ENCODE peak calls at places on chromosomes 16 and 17, in seven cellular contexts. Z, R, M, B, T, P and U are unnamed samples.

GRCh38 chr16:71358464-71359031 is at the start of gene CALB2:
- DNase-seq in Z (peak), R (peak), M (peak), B (peak), T (peak), P (no peak), U (peak)

GRCh38 chr16:50887500-50887899 is 145.6 kb downstream of the CYLD start:
- DNase-seq in Z (no peak), R (no peak), M (peak), B (no peak), T (no peak), P (no peak), U (no peak)

GRCh38 chr16:2333231-2333630 is 7.3 kb downstream of the ABCA3 start:
- DNase-seq in Z (no peak), R (no peak), M (no peak), B (no peak), T (no peak), P (no peak), U (no peak)

GRCh38 chr17:2949469-2950044 is 113.8 kb downstream of the OR1D5 start:
- DNase-seq in Z (no peak), R (peak), M (no peak), B (no peak), T (peak), P (no peak), U (no peak)

GRCh38 chr16:48619547-48619946 is 9.6 kb upstream of the N4BP1 start:
- DNase-seq in Z (no peak), R (no peak), M (peak), B (no peak), T (no peak), P (no peak), U (no peak)

GRCh38 chr17:9185688-9186289 is 164.5 kb downstream of the NTN1 start:
- DNase-seq in Z (no peak), R (no peak), M (no peak), B (no peak), T (no peak), P (no peak), U (peak)

GRCh38 chr16:85445779-85446222 is 167.3 kb upstream of the GSE1 start:
- DNase-seq in Z (no peak), R (no peak), M (no peak), B (no peak), T (peak), P (no peak), U (no peak)

GRCh38 chr17:49554694-49555494 is 20.8 kb upstream of the NXPH3 start:
- DNase-seq in Z (no peak), R (no peak), M (no peak), B (no peak), T (no peak), P (no peak), U (peak)

GRCh38 chr17:7313028-7313889 is 1.9 kb downstream of the GPS2 start:
- DNase-seq in Z (no peak), R (peak), M (peak), B (no peak), T (no peak), P (no peak), U (no peak)

GRCh38 chr17:13030459-13031305 is 12.9 kb upstream of the ELAC2 start:
- DNase-seq in Z (peak), R (peak), M (peak), B (peak), T (no peak), P (no peak), U (no peak)

GRCh38 chr17:8975091-8975707 is 9.7 kb upstream of the PIK3R5 start:
- DNase-seq in Z (no peak), R (no peak), M (no peak), B (no peak), T (no peak), P (no peak), U (no peak)

GRCh38 chr16:57564571-57565270 is 22.3 kb downstream of the ADGRG5 start:
- DNase-seq in Z (no peak), R (no peak), M (no peak), B (no peak), T (no peak), P (no peak), U (no peak)

GRCh38 chr17:50129946-50130777 is at the start of gene SAMD14:
- DNase-seq in Z (peak), R (no peak), M (no peak), B (no peak), T (no peak), P (no peak), U (peak)

GRCh38 chr16:81457326-81458133 is 12.9 kb downstream of the CMIP start:
- DNase-seq in Z (no peak), R (peak), M (peak), B (no peak), T (no peak), P (no peak), U (no peak)